ENCODE peak calls at places on chromosomes 4 and X, in four cellular contexts. One of them, this sample, is unnamed.

GRCh38 chr4:108834787-108835384 is 72.0 kb upstream of the ETNPPL start:
- DNase-seq in foreskin fibroblast: peak; percentile 73
- DNase-seq in lung: no peak
- DNase-seq in choroid plexus epithelial cell: peak; percentile 77
- DNase-seq in this sample: peak; percentile 27

GRCh38 chr4:9987749-9988346 is 33.4 kb downstream of the SLC2A9 start:
- DNase-seq in foreskin fibroblast: no peak
- DNase-seq in lung: no peak
- DNase-seq in choroid plexus epithelial cell: no peak
- DNase-seq in this sample: no peak

GRCh38 chr4:165726831-165727230 is 146.2 kb upstream of the TLL1 start:
- DNase-seq in foreskin fibroblast: peak; percentile 2
- DNase-seq in lung: no peak
- DNase-seq in choroid plexus epithelial cell: no peak
- DNase-seq in this sample: no peak

GRCh38 chr4:53267026-53267425 is 98.8 kb downstream of the SCFD2 start:
- DNase-seq in foreskin fibroblast: no peak
- DNase-seq in lung: no peak
- DNase-seq in choroid plexus epithelial cell: peak; percentile 26
- DNase-seq in this sample: no peak

GRCh38 chrX:137430984-137431475 is 134.9 kb upstream of the ZIC3 start:
- DNase-seq in foreskin fibroblast: no peak
- DNase-seq in lung: no peak
- DNase-seq in choroid plexus epithelial cell: no peak
- DNase-seq in this sample: no peak

GRCh38 chr4:150242820-150243458 is 164.7 kb downstream of the DCLK2 start:
- DNase-seq in foreskin fibroblast: peak; percentile 67
- DNase-seq in lung: no peak
- DNase-seq in choroid plexus epithelial cell: peak; percentile 65
- DNase-seq in this sample: no peak

GRCh38 chrX:2577844-2578444 is 77.2 kb upstream of the DHRSX start:
- DNase-seq in foreskin fibroblast: peak; percentile 36
- DNase-seq in lung: no peak
- DNase-seq in choroid plexus epithelial cell: peak; percentile 89
- DNase-seq in this sample: no peak

GRCh38 chr4:39134674-39135073 is 47.7 kb upstream of the WDR19 start:
- DNase-seq in foreskin fibroblast: no peak
- DNase-seq in lung: no peak
- DNase-seq in choroid plexus epithelial cell: no peak
- DNase-seq in this sample: no peak

GRCh38 chr4:108172231-108172779 is 3.6 kb upstream of the LEF1 start:
- DNase-seq in foreskin fibroblast: peak; percentile 65
- DNase-seq in lung: no peak
- DNase-seq in choroid plexus epithelial cell: no peak
- DNase-seq in this sample: no peak

GRCh38 chr4:121156822-121157769 is 7.0 kb downstream of the TNIP3 start:
- DNase-seq in foreskin fibroblast: peak; percentile 47
- DNase-seq in lung: peak; percentile 68
- DNase-seq in choroid plexus epithelial cell: peak; percentile 17
- DNase-seq in this sample: no peak

GRCh38 chrX:109656774-109657173 is 31.8 kb upstream of the KCNE5 start:
- DNase-seq in foreskin fibroblast: no peak
- DNase-seq in lung: no peak
- DNase-seq in choroid plexus epithelial cell: no peak
- DNase-seq in this sample: no peak

GRCh38 chr4:7240341-7240740 is 48.0 kb downstream of the SORCS2 start:
- DNase-seq in foreskin fibroblast: no peak
- DNase-seq in lung: no peak
- DNase-seq in choroid plexus epithelial cell: no peak
- DNase-seq in this sample: no peak

GRCh38 chrX:17689971-17690409 is 47.3 kb upstream of the SCML1 start:
- DNase-seq in foreskin fibroblast: peak; percentile 82
- DNase-seq in lung: peak; percentile 46
- DNase-seq in choroid plexus epithelial cell: peak; percentile 81
- DNase-seq in this sample: peak; percentile 46

GRCh38 chr4:86235549-86235948 is 124.3 kb downstream of the MAPK10 start:
- DNase-seq in foreskin fibroblast: no peak
- DNase-seq in lung: no peak
- DNase-seq in choroid plexus epithelial cell: no peak
- DNase-seq in this sample: no peak

GRCh38 chrX:37796302-37796701 is 16.4 kb downstream of the CYBB start:
- DNase-seq in foreskin fibroblast: no peak
- DNase-seq in lung: no peak
- DNase-seq in choroid plexus epithelial cell: no peak
- DNase-seq in this sample: no peak
- H3K4me3 ChIP-seq in foreskin fibroblast: no peak overlapping the region
- H3K4me3 ChIP-seq in lung: no peak overlapping the region
- H3K4me3 ChIP-seq in choroid plexus epithelial cell: no peak overlapping the region
- H3K4me3 ChIP-seq in this sample: no peak overlapping the region

GRCh38 chrX:71532753-71533425 is at the start of gene OGT:
- DNase-seq in foreskin fibroblast: peak; percentile 98
- DNase-seq in lung: peak; percentile 94
- DNase-seq in choroid plexus epithelial cell: peak; percentile 98
- DNase-seq in this sample: peak; percentile 89
- TF ChIP-seq CTCF in foreskin fibroblast: no peak
- TF ChIP-seq CTCF in lung: no peak
- TF ChIP-seq CTCF in choroid plexus epithelial cell: no peak
- TF ChIP-seq CTCF in this sample: no peak

GRCh38 chr4:41881931-41882621 is 53.2 kb upstream of the TMEM33 start:
- DNase-seq in foreskin fibroblast: peak; percentile 19
- DNase-seq in lung: no peak
- DNase-seq in choroid plexus epithelial cell: no peak
- DNase-seq in this sample: no peak
- H3K4me3 ChIP-seq in foreskin fibroblast: peak overlapping the region; percentile 33
- H3K4me3 ChIP-seq in lung: no peak overlapping the region
- H3K4me3 ChIP-seq in choroid plexus epithelial cell: no peak overlapping the region
- H3K4me3 ChIP-seq in this sample: no peak overlapping the region

GRCh38 chr4:77465271-77465670 is 140.3 kb upstream of the CXCL13 start:
- DNase-seq in foreskin fibroblast: peak; percentile 57
- DNase-seq in lung: peak; percentile 32
- DNase-seq in choroid plexus epithelial cell: peak; percentile 40
- DNase-seq in this sample: no peak
- TF ChIP-seq CTCF in foreskin fibroblast: peak; percentile 43
- TF ChIP-seq CTCF in lung: peak; percentile 1
- TF ChIP-seq CTCF in choroid plexus epithelial cell: peak; percentile 68
- TF ChIP-seq CTCF in this sample: peak; percentile 44